ENCODE peak calls at places on chromosomes 13 and 19, in nine cellular contexts. One of them, this sample, is unnamed.

GRCh38 chr13:73715114-73715909 is 418.9 kb downstream of the KLF12 start:
- DNase-seq in upper lobe of left lung: no peak
- DNase-seq in heart left ventricle: no peak
- DNase-seq in cardiac fibroblast: no peak
- DNase-seq in gastrocnemius medialis: no peak
- DNase-seq in neural progenitor cell: no peak
- DNase-seq in BJ: no peak
- DNase-seq in thoracic aorta: no peak
- DNase-seq in adrenal gland: no peak
- DNase-seq in this sample: no peak

GRCh38 chr13:37681295-37682032 is 82.9 kb upstream of the POSTN start:
- DNase-seq in upper lobe of left lung: no peak
- DNase-seq in heart left ventricle: no peak
- DNase-seq in cardiac fibroblast: peak; percentile 90
- DNase-seq in gastrocnemius medialis: no peak
- DNase-seq in neural progenitor cell: no peak
- DNase-seq in BJ: peak; percentile 79
- DNase-seq in thoracic aorta: no peak
- DNase-seq in adrenal gland: no peak
- DNase-seq in this sample: peak; percentile 93

GRCh38 chr13:50699874-50700663 is 143.4 kb downstream of the DLEU7 start:
- DNase-seq in upper lobe of left lung: no peak
- DNase-seq in heart left ventricle: no peak
- DNase-seq in cardiac fibroblast: no peak
- DNase-seq in gastrocnemius medialis: no peak
- DNase-seq in neural progenitor cell: peak; percentile 38
- DNase-seq in BJ: no peak
- DNase-seq in thoracic aorta: no peak
- DNase-seq in adrenal gland: no peak
- DNase-seq in this sample: no peak

GRCh38 chr19:378706-379105 is 30.2 kb downstream of the C2CD4C start:
- DNase-seq in upper lobe of left lung: no peak
- DNase-seq in heart left ventricle: peak; percentile 22
- DNase-seq in cardiac fibroblast: no peak
- DNase-seq in gastrocnemius medialis: no peak
- DNase-seq in neural progenitor cell: no peak
- DNase-seq in BJ: no peak
- DNase-seq in thoracic aorta: no peak
- DNase-seq in adrenal gland: no peak
- DNase-seq in this sample: no peak

GRCh38 chr19:34588846-34589245 is 88.1 kb downstream of the SCGB2B2 start:
- DNase-seq in upper lobe of left lung: no peak
- DNase-seq in heart left ventricle: no peak
- DNase-seq in cardiac fibroblast: no peak
- DNase-seq in gastrocnemius medialis: no peak
- DNase-seq in neural progenitor cell: no peak
- DNase-seq in BJ: no peak
- DNase-seq in thoracic aorta: no peak
- DNase-seq in adrenal gland: no peak
- DNase-seq in this sample: no peak

GRCh38 chr19:13985771-13986347 is 20.3 kb downstream of the RFX1 start:
- DNase-seq in upper lobe of left lung: peak; percentile 30
- DNase-seq in heart left ventricle: no peak
- DNase-seq in cardiac fibroblast: no peak
- DNase-seq in gastrocnemius medialis: no peak
- DNase-seq in neural progenitor cell: no peak
- DNase-seq in BJ: no peak
- DNase-seq in thoracic aorta: no peak
- DNase-seq in adrenal gland: no peak
- DNase-seq in this sample: no peak

GRCh38 chr19:2813235-2814160 is 6.2 kb upstream of the ZNF554 start:
- DNase-seq in upper lobe of left lung: peak; percentile 80
- DNase-seq in heart left ventricle: peak; percentile 65
- DNase-seq in cardiac fibroblast: no peak
- DNase-seq in gastrocnemius medialis: no peak
- DNase-seq in neural progenitor cell: no peak
- DNase-seq in BJ: no peak
- DNase-seq in thoracic aorta: no peak
- DNase-seq in adrenal gland: no peak
- DNase-seq in this sample: no peak

GRCh38 chr13:19781526-19781925 is 1.2 kb downstream of the PSPC1 start:
- DNase-seq in upper lobe of left lung: no peak
- DNase-seq in heart left ventricle: no peak
- DNase-seq in cardiac fibroblast: no peak
- DNase-seq in gastrocnemius medialis: no peak
- DNase-seq in neural progenitor cell: no peak
- DNase-seq in BJ: no peak
- DNase-seq in thoracic aorta: no peak
- DNase-seq in adrenal gland: no peak
- DNase-seq in this sample: no peak

GRCh38 chr19:3123956-3124355 is 11.9 kb upstream of the GNA15 start:
- DNase-seq in upper lobe of left lung: peak; percentile 57
- DNase-seq in heart left ventricle: peak; percentile 41
- DNase-seq in cardiac fibroblast: no peak
- DNase-seq in gastrocnemius medialis: no peak
- DNase-seq in neural progenitor cell: no peak
- DNase-seq in BJ: no peak
- DNase-seq in thoracic aorta: no peak
- DNase-seq in adrenal gland: no peak
- DNase-seq in this sample: no peak

GRCh38 chr19:53644061-53644816 is 12.4 kb downstream of the DPRX start:
- DNase-seq in upper lobe of left lung: no peak
- DNase-seq in heart left ventricle: no peak
- DNase-seq in cardiac fibroblast: no peak
- DNase-seq in gastrocnemius medialis: no peak
- DNase-seq in neural progenitor cell: peak; percentile 9
- DNase-seq in BJ: no peak
- DNase-seq in thoracic aorta: no peak
- DNase-seq in adrenal gland: no peak
- DNase-seq in this sample: no peak

GRCh38 chr19:4613258-4613751 is 26.0 kb upstream of the TNFAIP8L1 start:
- DNase-seq in upper lobe of left lung: no peak
- DNase-seq in heart left ventricle: no peak
- DNase-seq in cardiac fibroblast: no peak
- DNase-seq in gastrocnemius medialis: no peak
- DNase-seq in neural progenitor cell: no peak
- DNase-seq in BJ: no peak
- DNase-seq in thoracic aorta: no peak
- DNase-seq in adrenal gland: no peak
- DNase-seq in this sample: no peak

GRCh38 chr13:100916943-100917342 is 242.3 kb upstream of the TMTC4 start:
- DNase-seq in upper lobe of left lung: no peak
- DNase-seq in heart left ventricle: no peak
- DNase-seq in cardiac fibroblast: no peak
- DNase-seq in gastrocnemius medialis: no peak
- DNase-seq in neural progenitor cell: no peak
- DNase-seq in BJ: no peak
- DNase-seq in thoracic aorta: no peak
- DNase-seq in adrenal gland: no peak
- DNase-seq in this sample: no peak

GRCh38 chr19:39363909-39364457 is 21.8 kb downstream of the SAMD4B start:
- DNase-seq in upper lobe of left lung: no peak
- DNase-seq in heart left ventricle: no peak
- DNase-seq in cardiac fibroblast: peak; percentile 52
- DNase-seq in gastrocnemius medialis: no peak
- DNase-seq in neural progenitor cell: no peak
- DNase-seq in BJ: no peak
- DNase-seq in thoracic aorta: no peak
- DNase-seq in adrenal gland: no peak
- DNase-seq in this sample: no peak

GRCh38 chr13:44867825-44868224 is 121.4 kb downstream of the NUFIP1 start:
- DNase-seq in upper lobe of left lung: no peak
- DNase-seq in heart left ventricle: no peak
- DNase-seq in cardiac fibroblast: peak; percentile 48
- DNase-seq in gastrocnemius medialis: no peak
- DNase-seq in neural progenitor cell: no peak
- DNase-seq in BJ: no peak
- DNase-seq in thoracic aorta: no peak
- DNase-seq in adrenal gland: peak; percentile 23
- DNase-seq in this sample: no peak

GRCh38 chr13:24168980-24169379 is 8.5 kb downstream of the SPATA13 start:
- DNase-seq in upper lobe of left lung: no peak
- DNase-seq in heart left ventricle: no peak
- DNase-seq in cardiac fibroblast: no peak
- DNase-seq in gastrocnemius medialis: no peak
- DNase-seq in neural progenitor cell: no peak
- DNase-seq in BJ: no peak
- DNase-seq in thoracic aorta: no peak
- DNase-seq in adrenal gland: peak; percentile 74
- DNase-seq in this sample: no peak

GRCh38 chr13:24175847-24176246 is 15.3 kb downstream of the SPATA13 start:
- DNase-seq in upper lobe of left lung: no peak
- DNase-seq in heart left ventricle: no peak
- DNase-seq in cardiac fibroblast: no peak
- DNase-seq in gastrocnemius medialis: no peak
- DNase-seq in neural progenitor cell: no peak
- DNase-seq in BJ: no peak
- DNase-seq in thoracic aorta: no peak
- DNase-seq in adrenal gland: no peak
- DNase-seq in this sample: no peak

GRCh38 chr13:24172071-24172470 is 11.6 kb downstream of the SPATA13 start:
- DNase-seq in upper lobe of left lung: no peak
- DNase-seq in heart left ventricle: no peak
- DNase-seq in cardiac fibroblast: no peak
- DNase-seq in gastrocnemius medialis: no peak
- DNase-seq in neural progenitor cell: no peak
- DNase-seq in BJ: no peak
- DNase-seq in thoracic aorta: no peak
- DNase-seq in adrenal gland: no peak
- DNase-seq in this sample: no peak

GRCh38 chr13:24176351-24177101 is 16.0 kb downstream of the SPATA13 start:
- DNase-seq in upper lobe of left lung: no peak
- DNase-seq in heart left ventricle: no peak
- DNase-seq in cardiac fibroblast: no peak
- DNase-seq in gastrocnemius medialis: no peak
- DNase-seq in neural progenitor cell: no peak
- DNase-seq in BJ: no peak
- DNase-seq in thoracic aorta: no peak
- DNase-seq in adrenal gland: peak; percentile 85
- DNase-seq in this sample: no peak

DNA sequence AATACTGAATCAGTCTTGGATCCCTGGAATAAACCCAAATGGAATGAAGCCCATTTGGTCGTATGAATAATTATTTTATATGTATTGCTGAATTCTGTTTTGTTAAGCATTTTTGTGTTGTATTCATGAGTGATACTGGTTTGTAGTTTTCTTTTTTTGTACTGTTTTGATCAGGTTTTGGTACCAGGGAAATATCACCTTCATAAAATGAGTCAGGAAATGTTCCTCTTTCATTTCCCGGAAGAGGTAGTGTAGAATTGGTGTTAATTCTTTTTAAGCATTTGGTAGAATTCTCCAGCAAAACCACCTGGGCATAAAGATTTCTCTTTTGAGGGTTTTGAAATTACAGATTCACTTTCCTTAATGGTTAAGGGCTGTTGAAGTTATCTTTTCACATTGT is 13.3 kb downstream of the SPATA13 start:
- DNase-seq in upper lobe of left lung: no peak
- DNase-seq in heart left ventricle: no peak
- DNase-seq in cardiac fibroblast: no peak
- DNase-seq in gastrocnemius medialis: no peak
- DNase-seq in neural progenitor cell: no peak
- DNase-seq in BJ: no peak
- DNase-seq in thoracic aorta: no peak
- DNase-seq in adrenal gland: no peak
- DNase-seq in this sample: no peak
- H3K4me3 ChIP-seq in upper lobe of left lung: no peak overlapping the region
- H3K4me3 ChIP-seq in heart left ventricle: no peak overlapping the region
- H3K4me3 ChIP-seq in cardiac fibroblast: no peak overlapping the region
- H3K4me3 ChIP-seq in gastrocnemius medialis: no peak overlapping the region
- H3K4me3 ChIP-seq in neural progenitor cell: no peak overlapping the region
- H3K4me3 ChIP-seq in BJ: no peak overlapping the region
- H3K4me3 ChIP-seq in thoracic aorta: no peak overlapping the region
- H3K4me3 ChIP-seq in adrenal gland: no peak overlapping the region
- H3K4me3 ChIP-seq in this sample: no peak overlapping the region

DNA sequence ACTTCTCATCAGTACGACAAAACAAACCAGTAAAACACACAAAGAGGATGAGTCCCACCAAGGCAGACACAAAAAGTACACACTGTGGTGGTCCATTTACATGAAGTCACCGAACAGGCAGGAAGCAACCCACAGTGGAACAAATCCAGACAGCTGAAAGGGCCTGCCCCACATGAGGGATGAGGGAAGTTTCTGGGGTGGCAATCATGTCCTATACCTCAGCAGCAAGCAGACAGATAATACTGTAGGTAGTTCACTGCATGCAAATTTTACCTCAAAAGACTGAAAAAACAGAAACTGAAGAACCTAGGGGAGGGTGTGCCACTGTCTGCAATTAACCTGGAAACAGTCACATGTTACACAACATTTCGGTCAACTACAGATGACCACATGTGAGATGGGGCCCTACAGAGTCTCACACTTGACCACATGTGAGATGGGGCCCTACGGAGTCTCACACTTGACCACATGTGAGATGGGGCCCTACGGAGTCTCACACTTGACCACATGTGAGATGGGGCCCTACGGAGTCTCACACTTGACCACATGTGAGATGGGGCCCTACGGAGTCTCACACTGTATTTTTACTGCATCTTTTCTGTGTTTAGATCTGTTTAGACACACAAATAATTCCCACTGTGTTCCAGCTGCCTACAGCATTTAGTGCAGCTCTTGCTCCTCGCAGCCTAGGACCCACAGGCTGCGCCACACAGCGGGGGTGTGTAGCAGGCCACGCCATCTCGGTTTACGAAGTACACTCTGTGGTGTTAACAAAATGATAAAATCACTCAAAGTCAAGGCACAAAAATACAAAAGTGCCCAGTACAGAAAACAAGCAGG is 22.2 kb downstream of the PCID2 start:
- DNase-seq in upper lobe of left lung: no peak
- DNase-seq in heart left ventricle: no peak
- DNase-seq in cardiac fibroblast: no peak
- DNase-seq in gastrocnemius medialis: no peak
- DNase-seq in neural progenitor cell: no peak
- DNase-seq in BJ: no peak
- DNase-seq in thoracic aorta: no peak
- DNase-seq in adrenal gland: no peak
- DNase-seq in this sample: no peak
- H3K4me3 ChIP-seq in upper lobe of left lung: no peak overlapping the region
- H3K4me3 ChIP-seq in heart left ventricle: no peak overlapping the region
- H3K4me3 ChIP-seq in cardiac fibroblast: no peak overlapping the region
- H3K4me3 ChIP-seq in gastrocnemius medialis: no peak overlapping the region
- H3K4me3 ChIP-seq in neural progenitor cell: no peak overlapping the region
- H3K4me3 ChIP-seq in BJ: no peak overlapping the region
- H3K4me3 ChIP-seq in thoracic aorta: no peak overlapping the region
- H3K4me3 ChIP-seq in adrenal gland: no peak overlapping the region
- H3K4me3 ChIP-seq in this sample: no peak overlapping the region

GRCh38 chr19:48501446-48501960 is 10.1 kb downstream of the LMTK3 start:
- DNase-seq in upper lobe of left lung: peak; percentile 86
- DNase-seq in heart left ventricle: no peak
- DNase-seq in cardiac fibroblast: no peak
- DNase-seq in gastrocnemius medialis: no peak
- DNase-seq in neural progenitor cell: peak; percentile 97
- DNase-seq in BJ: no peak
- DNase-seq in thoracic aorta: no peak
- DNase-seq in adrenal gland: peak; percentile 65
- DNase-seq in this sample: no peak
- H3K4me3 ChIP-seq in upper lobe of left lung: peak overlapping the region; percentile 49
- H3K4me3 ChIP-seq in heart left ventricle: peak overlapping the region; percentile 8
- H3K4me3 ChIP-seq in cardiac fibroblast: no peak overlapping the region
- H3K4me3 ChIP-seq in gastrocnemius medialis: no peak overlapping the region
- H3K4me3 ChIP-seq in neural progenitor cell: peak overlapping the region; percentile 52
- H3K4me3 ChIP-seq in BJ: no peak overlapping the region
- H3K4me3 ChIP-seq in thoracic aorta: no peak overlapping the region
- H3K4me3 ChIP-seq in adrenal gland: no peak overlapping the region
- H3K4me3 ChIP-seq in this sample: no peak overlapping the region

GRCh38 chr19:56272448-56272847 is at the start of gene EDDM13:
- DNase-seq in upper lobe of left lung: no peak
- DNase-seq in heart left ventricle: no peak
- DNase-seq in cardiac fibroblast: no peak
- DNase-seq in gastrocnemius medialis: no peak
- DNase-seq in neural progenitor cell: no peak
- DNase-seq in BJ: no peak
- DNase-seq in thoracic aorta: no peak
- DNase-seq in adrenal gland: no peak
- DNase-seq in this sample: no peak
- H3K4me3 ChIP-seq in upper lobe of left lung: no peak within 1 kb of the TSS
- H3K4me3 ChIP-seq in heart left ventricle: no peak within 1 kb of the TSS
- H3K4me3 ChIP-seq in cardiac fibroblast: no peak within 1 kb of the TSS
- H3K4me3 ChIP-seq in gastrocnemius medialis: no peak within 1 kb of the TSS
- H3K4me3 ChIP-seq in neural progenitor cell: no peak within 1 kb of the TSS
- H3K4me3 ChIP-seq in BJ: no peak within 1 kb of the TSS
- H3K4me3 ChIP-seq in thoracic aorta: no peak within 1 kb of the TSS
- H3K4me3 ChIP-seq in adrenal gland: no peak within 1 kb of the TSS
- H3K4me3 ChIP-seq in this sample: no peak within 1 kb of the TSS